ENCODE peak calls at places on chromosome 14, in nine cellular contexts. H is GM13977; Z is DMS53; M is NCI-H1436 treated with DMSO at 0.1 percent for 48 hours; G is choroid plexus epithelial cell; O is head of caudate nucleus; U is T-helper 9 cell; A is H9; T is stimulated activated CD8-positive, alpha-beta memory T cell treated with anti-CD3 and anti-CD28 coated beads, Interleukin-7, amount 100 ng/mL, for 24 hours. E is an unnamed sample.
A peak's percentile ranks its signal among the peaks of the same experiment; 100 is the strongest.

GRCh38 chr14:61342486-61342885 is 21.1 kb downstream of the PRKCH start:
- DNase-seq in O (no peak), G (no peak), H (no peak), U (peak; percentile 66), T (no peak), Z (no peak), M (no peak), A (no peak), E (peak; percentile 85)

GRCh38 chr14:70904376-70904775 is 2.9 kb upstream of the PCNX1 start:
- DNase-seq in T (no peak), H (no peak), O (no peak), U (no peak), Z (no peak), M (no peak), G (no peak), A (no peak), E (no peak)

GRCh38 chr14:38129192-38129591 is 78.5 kb upstream of the SSTR1 start:
- DNase-seq in O (no peak), G (no peak), M (no peak), U (no peak), T (no peak), H (no peak), A (no peak), Z (no peak), E (no peak)

GRCh38 chr14:69852897-69853296 is 26.3 kb upstream of the SMOC1 start:
- DNase-seq in H (no peak), U (no peak), T (no peak), G (no peak), O (no peak), A (no peak), Z (no peak), M (no peak), E (peak; percentile 59)

GRCh38 chr14:70955543-70956480 is 48.6 kb downstream of the PCNX1 start:
- DNase-seq in G (peak; percentile 53), T (no peak), Z (peak; percentile 9), H (peak; percentile 12), U (peak; percentile 31), A (no peak), M (no peak), O (no peak), E (peak; percentile 43)

GRCh38 chr14:54760866-54761265 is 141.8 kb downstream of the GCH1 start:
- DNase-seq in A (no peak), O (no peak), M (no peak), H (no peak), Z (no peak), G (no peak), U (no peak), T (no peak), E (no peak)

GRCh38 chr14:100619382-100620305 is 32.4 kb upstream of the BEGAIN start:
- DNase-seq in T (no peak), A (no peak), O (no peak), G (no peak), H (no peak), Z (no peak), U (no peak), M (no peak), E (no peak)

GRCh38 chr14:84351646-84352045 is 1178.3 kb upstream of the FLRT2 start:
- DNase-seq in O (no peak), U (no peak), T (no peak), G (peak; percentile 4), M (no peak), A (no peak), Z (no peak), H (no peak), E (no peak)